ENCODE peak calls at places on chromosomes 13 and 19, in six cellular contexts. C is Karpas-422, O is SK-N-SH, A is OCI-LY7, J is DND-41, H is HCT116. G is an unnamed sample. For H3K4me1, the result is how much of the 10 kb centered on the place peaks cover.

GRCh38 chr19:46725036-46725820 is 8.3 kb upstream of the PRKD2 start:
- DNase-seq in J (no peak), C (peak), H (no peak), O (no peak), A (no peak), G (no peak)

GRCh38 chr13:66492479-66492878 is 737.7 kb downstream of the PCDH9 start:
- DNase-seq in H (peak), C (peak), O (peak), J (no peak), A (peak), G (no peak)

GRCh38 chr19:15584095-15584494 is 30.9 kb upstream of the CYP4F8 start:
- DNase-seq in C (no peak), O (no peak), H (no peak), A (no peak), J (no peak), G (no peak)

GRCh38 chr19:9353011-9353410 is 9.8 kb upstream of the ZNF177 start:
- DNase-seq in J (no peak), C (no peak), O (no peak), H (no peak), A (no peak), G (no peak)

GRCh38 chr13:30845297-30846214 is 60.5 kb upstream of the MEDAG start:
- DNase-seq in C (no peak), J (no peak), O (no peak), A (no peak), H (no peak), G (no peak)

GRCh38 chr19:13037161-13037560 is 41.9 kb downstream of the NFIX start:
- DNase-seq in A (no peak), H (no peak), O (no peak), J (no peak), C (peak), G (peak)

GRCh38 chr19:46493236-46494114 is 2.2 kb downstream of the PNMA8B start:
- DNase-seq in A (peak), J (no peak), O (peak), H (no peak), C (no peak), G (no peak)

GRCh38 chr13:109773276-109773675 is 13.1 kb downstream of the IRS2 start:
- DNase-seq in J (no peak), A (no peak), O (no peak), H (no peak), C (no peak), G (no peak)

GRCh38 chr13:87671824-87672603 is 843 bp downstream of the SLITRK5 start:
- DNase-seq in C (no peak), J (no peak), A (peak), O (peak), H (no peak), G (no peak)

GRCh38 chr13:67410645-67411044 is 180.5 kb upstream of the PCDH9 start:
- DNase-seq in C (no peak), A (no peak), J (no peak), H (no peak), O (no peak), G (no peak)

GRCh38 chr19:6034512-6034911 is 56.6 kb upstream of the RANBP3 start:
- DNase-seq in H (no peak), O (no peak), A (no peak), J (no peak), C (no peak), G (no peak)

GRCh38 chr19:19637523-19638251 is 5.8 kb downstream of the GMIP start:
- DNase-seq in H (no peak), A (no peak), O (no peak), C (peak), J (no peak), G (no peak)

DNA sequence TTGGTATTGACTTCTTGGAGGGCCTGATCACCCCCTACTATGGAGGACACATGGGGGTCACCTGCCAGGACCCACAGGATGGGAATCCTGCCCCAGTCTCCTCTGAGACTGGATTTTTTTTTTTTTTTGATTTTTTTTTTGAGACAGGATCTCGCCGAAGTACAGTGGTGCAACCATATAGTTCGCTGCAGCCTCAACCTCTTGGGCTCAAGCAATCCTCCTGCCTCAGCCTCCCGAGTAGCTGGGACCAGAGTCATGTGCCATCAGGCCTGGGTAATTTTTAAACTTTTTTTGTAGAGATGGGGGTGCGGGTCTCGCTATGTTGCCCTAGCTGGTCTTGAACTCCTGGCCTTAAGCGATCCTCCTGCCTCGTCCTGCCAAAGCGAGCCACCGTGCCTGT is 14.2 kb upstream of the ADGRE5 start:
- DNase-seq in H (no peak), C (no peak), J (no peak), A (no peak), O (no peak), G (no peak)
- H3K4me1 ChIP-seq in H (under half), C (under half), J (under half), A (half or more), O (under half), G (under half)

GRCh38 chr13:41054919-41055619 is 6.2 kb upstream of the WBP4 start:
- DNase-seq in A (peak), J (no peak), C (peak), H (no peak), O (peak), G (no peak)

GRCh38 chr13:41050041-41050440 is 11.3 kb upstream of the WBP4 start:
- DNase-seq in C (no peak), O (no peak), J (no peak), A (no peak), H (no peak), G (no peak)

GRCh38 chr13:41053384-41053826 is 7.9 kb upstream of the WBP4 start:
- DNase-seq in O (no peak), A (peak), H (no peak), C (no peak), J (no peak), G (peak)

GRCh38 chr13:41054212-41054877 is 7.0 kb upstream of the WBP4 start:
- DNase-seq in J (peak), C (peak), H (no peak), O (peak), A (peak), G (peak)

DNA sequence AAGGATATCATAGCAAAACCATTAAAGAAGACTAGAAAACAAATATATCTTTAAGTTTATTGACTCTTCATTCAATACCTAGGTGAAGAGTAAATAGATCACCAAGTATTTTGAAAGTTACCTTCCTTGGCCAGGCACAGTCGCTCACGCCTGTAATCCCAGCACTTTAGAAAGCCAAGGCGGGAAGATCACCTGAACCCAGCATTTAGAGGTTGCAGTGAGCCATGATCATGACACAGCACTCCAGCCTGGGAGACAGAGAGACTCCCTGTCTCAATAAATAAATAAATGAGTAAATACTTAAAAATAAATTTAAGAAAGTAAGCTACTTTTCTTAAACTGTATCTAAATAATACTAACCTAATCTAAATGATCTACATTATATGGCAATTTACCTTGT is 8.9 kb upstream of the WBP4 start:
- DNase-seq in C (no peak), H (no peak), J (no peak), A (no peak), O (no peak), G (no peak)
- H3K4me2 ChIP-seq in C (no peak), H (peak), J (no peak), A (peak), O (no peak), G (no peak)

GRCh38 chr13:112764864-112765561 is 75.2 kb downstream of the ATP11A start:
- DNase-seq in A (no peak), H (no peak), O (no peak), J (no peak), C (no peak), G (no peak)

GRCh38 chr13:112764028-112764427 is 74.2 kb downstream of the ATP11A start:
- DNase-seq in H (no peak), O (no peak), C (no peak), A (no peak), J (no peak), G (no peak)

GRCh38 chr13:112765734-112766133 is 75.9 kb downstream of the ATP11A start:
- DNase-seq in H (no peak), A (no peak), O (no peak), C (no peak), J (no peak), G (no peak)

GRCh38 chr13:112767506-112768471 is 78.0 kb downstream of the ATP11A start:
- DNase-seq in C (peak), A (no peak), O (no peak), H (no peak), J (no peak), G (peak)

DNA sequence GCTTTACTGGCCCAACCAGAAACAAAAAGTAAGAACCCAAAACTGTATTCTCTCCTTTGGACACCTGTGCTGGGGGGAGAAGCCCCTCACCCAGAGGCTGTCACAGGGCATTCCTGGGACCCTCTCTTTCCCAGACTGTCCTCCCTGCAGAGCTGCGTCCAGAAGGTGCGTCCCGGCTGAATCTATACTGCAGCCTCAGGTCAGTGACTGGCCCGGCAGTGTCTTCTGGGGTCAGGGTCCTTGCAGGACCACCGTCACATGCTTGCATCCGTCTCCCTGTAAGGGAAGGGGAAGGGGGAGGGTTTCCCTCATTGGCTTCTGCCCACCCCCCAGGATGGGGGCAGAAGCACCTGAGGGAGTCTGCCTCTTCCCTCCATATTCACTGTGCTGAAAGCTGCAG is 76.5 kb downstream of the ATP11A start:
- DNase-seq in A (no peak), H (no peak), J (peak), O (no peak), C (no peak), G (no peak)
- H3K4me1 ChIP-seq in A (under half), H (under half), J (under half), O (under half), C (under half), G (under half)

GRCh38 chr19:43674630-43674982 is 4.6 kb upstream of the PLAUR start:
- DNase-seq in C (no peak), A (no peak), J (no peak), O (no peak), H (no peak), G (peak)
- H3K4me2 ChIP-seq in C (no peak), A (no peak), J (no peak), O (peak), H (peak), G (no peak)

GRCh38 chr19:18606281-18607221 is at the start of gene CRLF1:
- DNase-seq in O (peak), J (no peak), A (no peak), C (no peak), H (no peak), G (no peak)
- H3K4me1 ChIP-seq in O (under half), J (under half), A (under half), C (under half), H (under half), G (under half)

DNA sequence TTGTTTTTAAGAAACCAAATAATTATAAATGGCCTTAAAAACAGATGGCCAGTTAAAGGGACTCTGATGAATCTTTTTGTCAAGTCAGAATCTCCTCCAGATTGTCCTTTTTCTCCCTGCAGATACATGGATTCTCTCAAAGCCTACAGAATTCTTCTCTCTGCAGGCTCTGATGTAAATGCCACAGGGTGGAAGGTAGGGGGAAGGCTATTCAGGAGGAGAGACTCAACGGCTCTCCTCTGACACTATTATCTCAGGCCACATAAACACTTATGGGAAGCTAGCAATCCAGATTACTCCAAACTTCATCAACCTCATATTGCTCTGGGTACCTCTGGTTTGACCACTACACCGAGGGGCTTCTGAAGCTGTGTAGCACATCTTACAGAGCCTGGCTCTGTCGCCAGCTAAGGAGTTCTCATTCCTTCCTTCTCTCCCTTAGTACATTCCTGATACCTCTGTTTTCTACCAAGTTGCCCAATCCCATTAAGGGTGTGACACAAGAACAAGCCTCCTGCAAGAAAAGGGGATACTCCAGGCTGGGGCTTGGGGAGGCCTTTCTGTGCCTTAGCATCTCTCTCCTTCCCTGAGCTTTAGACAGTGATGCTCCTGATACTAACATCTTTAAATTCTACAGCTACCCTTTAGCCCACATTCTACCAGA is 14.9 kb downstream of the LCP1 start:
- DNase-seq in A (no peak), H (no peak), J (no peak), C (no peak), O (no peak), G (no peak)
- H3K4me2 ChIP-seq in A (peak), H (no peak), J (no peak), C (peak), O (no peak), G (no peak)

GRCh38 chr19:49812452-49812996 is 568 bp downstream of the FUZ start:
- DNase-seq in A (peak), C (no peak), O (no peak), H (no peak), J (no peak), G (no peak)
- H3K4me1 ChIP-seq in A (under half), C (under half), O (under half), H (under half), J (under half), G (under half)

GRCh38 chr19:1616396-1616795 is 11.1 kb upstream of the UQCR11 start:
- DNase-seq in O (no peak), J (no peak), A (no peak), C (no peak), H (no peak), G (peak)
- H3K4me2 ChIP-seq in O (no peak), J (no peak), A (peak), C (peak), H (no peak), G (no peak)